ENCODE peak calls at places on chromosome 5, in eight cellular contexts. Q, Z, B, F, G, W, X and Y are unnamed samples.

GRCh38 chr5:160315968-160316367 is 3.6 kb upstream of the CCNJL start:
- DNase-seq in G (peak; percentile 73), B (peak; percentile 88), X (no peak), F (peak; percentile 76), Q (peak; percentile 47), W (no peak), Z (no peak), Y (peak; percentile 4)

GRCh38 chr5:80206282-80206681 is 49.6 kb downstream of the SERINC5 start:
- DNase-seq in Z (no peak), F (no peak), W (peak; percentile 77), G (peak; percentile 86), B (no peak), X (no peak), Q (no peak), Y (no peak)

GRCh38 chr5:138305797-138306196 is 25.8 kb downstream of the CDC25C start:
- DNase-seq in G (no peak), Z (no peak), B (peak; percentile 12), X (no peak), W (no peak), F (no peak), Q (no peak), Y (no peak)

GRCh38 chr5:79346420-79346824 is 110.5 kb downstream of the JMY start:
- DNase-seq in Q (no peak), W (no peak), G (peak; percentile 70), B (no peak), X (no peak), Z (no peak), F (no peak), Y (no peak)

GRCh38 chr5:54874337-54875021 is 110.9 kb downstream of the ESM1 start:
- DNase-seq in F (no peak), X (no peak), Z (peak; percentile 39), B (no peak), G (peak; percentile 57), W (peak; percentile 11), Q (no peak), Y (no peak)

GRCh38 chr5:16467363-16468219 is 2.0 kb upstream of the ZNF622 start:
- DNase-seq in Z (no peak), Q (no peak), X (no peak), G (peak; percentile 78), B (peak; percentile 29), F (no peak), W (no peak), Y (peak; percentile 9)

GRCh38 chr5:18264126-18264882 is 630.0 kb downstream of the TAF11L14 start:
- DNase-seq in B (no peak), W (no peak), X (no peak), Z (no peak), F (no peak), Q (no peak), G (no peak), Y (no peak)

GRCh38 chr5:43161244-43161643 is 30.8 kb upstream of the NIM1K start:
- DNase-seq in B (no peak), G (no peak), Q (no peak), W (no peak), Z (no peak), X (no peak), F (no peak), Y (no peak)

GRCh38 chr5:77569409-77569808 is 69.1 kb downstream of the OTP start:
- DNase-seq in Q (no peak), G (no peak), X (no peak), W (no peak), Z (no peak), B (no peak), F (no peak), Y (no peak)